ENCODE peak calls at places on chromosomes 13 and 19, in ten cellular contexts. M is RWPE1; T is anterior cingulate cortex; V is ovary; J is AG04450; B is amniotic stem cell; D is EL; X is NCI-H1092 treated with DMSO at 0.1 percent for 48 hours; W is B cell; L is CD4-positive, alpha-beta T cell. Z is an unnamed sample.

GRCh38 chr19:652467-653389 is 10.3 kb downstream of the RNF126 start:
- DNase-seq in W (no peak), T (no peak), M (no peak), B (no peak), V (no peak), L (no peak), J (no peak), X (no peak), D (no peak), Z (no peak)

GRCh38 chr13:51764184-51765141 is 39.5 kb downstream of the DHRS12 start:
- DNase-seq in X (peak; percentile 52), W (peak; percentile 58), L (peak; percentile 38), V (no peak), B (no peak), M (no peak), T (peak; percentile 58), J (peak; percentile 77), D (peak; percentile 78), Z (peak; percentile 73)

GRCh38 chr13:29943301-29944085 is 93.1 kb upstream of the UBL3 start:
- DNase-seq in M (no peak), X (no peak), L (no peak), B (no peak), J (no peak), D (no peak), W (no peak), V (no peak), T (no peak), Z (no peak)

GRCh38 chr13:46469064-46469463 is 82.0 kb upstream of the RUBCNL start:
- DNase-seq in B (peak; percentile 6), W (no peak), J (no peak), L (no peak), V (no peak), M (no peak), T (no peak), D (peak; percentile 53), X (no peak), Z (no peak)

GRCh38 chr13:114143806-114144605 is 11.6 kb upstream of the RASA3 start:
- DNase-seq in X (no peak), V (no peak), W (peak; percentile 67), T (no peak), B (no peak), M (no peak), J (no peak), L (peak; percentile 49), D (no peak), Z (peak; percentile 54)

GRCh38 chr19:45097776-45098520 is 5.0 kb downstream of the PPP1R37 start:
- DNase-seq in D (peak; percentile 94), X (no peak), B (peak; percentile 54), M (peak; percentile 90), V (peak; percentile 48), W (no peak), T (peak; percentile 72), L (no peak), J (peak; percentile 82), Z (no peak)

GRCh38 chr13:22049384-22049783 is 378.5 kb downstream of the FGF9 start:
- DNase-seq in X (peak; percentile 65), V (no peak), L (no peak), M (no peak), D (no peak), B (no peak), J (peak; percentile 15), W (no peak), T (no peak), Z (no peak)

GRCh38 chr19:4534836-4535658 is at the start of gene PLIN5:
- DNase-seq in W (no peak), T (peak; percentile 47), J (no peak), V (peak; percentile 95), B (no peak), X (peak; percentile 75), L (peak; percentile 37), M (peak; percentile 77), D (peak; percentile 53), Z (peak; percentile 54)

GRCh38 chr13:92297971-92298942 is 899.8 kb downstream of the GPC5 start:
- DNase-seq in X (no peak), B (no peak), W (no peak), T (no peak), M (no peak), D (no peak), V (no peak), L (no peak), J (no peak), Z (no peak)

GRCh38 chr19:29366757-29367156 is 153.8 kb upstream of the UQCRFS1 start:
- DNase-seq in T (no peak), J (no peak), W (no peak), D (no peak), M (no peak), V (no peak), L (no peak), B (no peak), X (no peak), Z (no peak)

GRCh38 chr19:43820098-43820860 is 6.8 kb upstream of the ZNF283 start:
- DNase-seq in X (no peak), W (no peak), T (peak; percentile 28), L (peak; percentile 6), B (no peak), J (peak; percentile 7), V (no peak), M (peak; percentile 19), D (peak; percentile 64), Z (no peak)

GRCh38 chr19:29618434-29618833 is 12.4 kb downstream of the POP4 start:
- DNase-seq in X (no peak), W (no peak), J (no peak), D (no peak), T (no peak), L (no peak), V (no peak), M (no peak), B (no peak), Z (no peak)

GRCh38 chr13:106986033-106986484 is 418.1 kb upstream of the ARGLU1 start:
- DNase-seq in D (peak; percentile 40), V (no peak), L (no peak), J (no peak), M (no peak), T (no peak), W (no peak), X (no peak), B (no peak), Z (no peak)

GRCh38 chr13:36395280-36395679 is 37.0 kb upstream of the CCNA1 start:
- DNase-seq in V (no peak), B (peak; percentile 22), L (no peak), X (no peak), M (peak; percentile 60), J (peak; percentile 27), W (no peak), D (peak; percentile 28), T (no peak), Z (no peak)

GRCh38 chr13:111267205-111267604 is 53.2 kb upstream of the TEX29 start:
- DNase-seq in B (no peak), J (no peak), L (no peak), T (no peak), M (no peak), X (no peak), D (no peak), W (no peak), V (no peak), Z (no peak)

GRCh38 chr13:38943231-38943630 is 47.4 kb downstream of the STOML3 start:
- DNase-seq in W (no peak), V (no peak), J (no peak), X (no peak), T (no peak), B (no peak), L (no peak), M (no peak), D (no peak), Z (no peak)

GRCh38 chr13:103099894-103100293 is 33.7 kb upstream of the SLC10A2 start:
- DNase-seq in B (no peak), W (no peak), L (no peak), X (no peak), T (no peak), M (no peak), D (no peak), V (no peak), J (no peak), Z (no peak)

GRCh38 chr19:45469835-45470146 is 2.0 kb downstream of the FOSB start:
- DNase-seq in X (no peak), J (no peak), B (no peak), T (no peak), M (peak; percentile 88), V (no peak), D (no peak), L (no peak), W (no peak), Z (no peak)

GRCh38 chr13:114286808-114287207 is 5.4 kb downstream of the UPF3A start:
- DNase-seq in W (no peak), J (no peak), D (peak; percentile 87), L (no peak), V (no peak), T (no peak), M (no peak), X (no peak), B (peak; percentile 28), Z (no peak)